ENCODE peak calls at places on chromosomes 16 and 17, in eight cellular contexts. C, H, Q, A, F, G, X and V are unnamed samples.

GRCh38 chr16:84176192-84177053 is 10.4 kb downstream of the TAF1C start:
- DNase-seq in X (no peak), C (no peak), Q (no peak), H (no peak), A (no peak), F (no peak), G (peak; percentile 50), V (no peak)

GRCh38 chr17:4436381-4436780 is 2.6 kb downstream of the SPNS3 start:
- DNase-seq in A (no peak), X (no peak), C (no peak), Q (no peak), H (no peak), F (no peak), G (no peak), V (no peak)

GRCh38 chr17:81991684-81992513 is 14.5 kb downstream of the ASPSCR1 start:
- DNase-seq in A (peak; percentile 81), Q (no peak), F (peak; percentile 5), X (no peak), C (peak; percentile 86), H (peak; percentile 80), G (peak; percentile 93), V (no peak)

GRCh38 chr16:83051451-83051850 is 424.7 kb downstream of the CDH13 start:
- DNase-seq in C (no peak), F (no peak), G (no peak), X (no peak), H (no peak), Q (no peak), A (no peak), V (no peak)

GRCh38 chr17:51260960-51261958 is 913 bp downstream of the UTP18 start:
- DNase-seq in F (peak; percentile 65), G (peak; percentile 66), X (peak; percentile 74), Q (peak; percentile 80), H (no peak), C (peak; percentile 72), A (peak; percentile 69), V (peak; percentile 85)

GRCh38 chr16:7805997-7806396 is 473.4 kb downstream of the RBFOX1 start:
- DNase-seq in Q (no peak), F (no peak), X (no peak), A (no peak), H (no peak), G (no peak), C (no peak), V (no peak)

GRCh38 chr16:16111639-16112038 is 111.7 kb downstream of the ABCC6 start:
- DNase-seq in H (no peak), G (no peak), Q (no peak), C (no peak), X (no peak), F (no peak), A (no peak), V (no peak)

GRCh38 chr16:25872369-25873070 is 180.8 kb downstream of the HS3ST4 start:
- DNase-seq in Q (no peak), A (no peak), G (no peak), F (no peak), C (no peak), X (no peak), H (no peak), V (no peak)

GRCh38 chr17:32492648-32493289 is 6.0 kb downstream of the CDK5R1 start:
- DNase-seq in F (no peak), C (no peak), G (no peak), H (no peak), X (no peak), A (no peak), Q (no peak), V (no peak)

GRCh38 chr16:67017451-67017750 is 11.5 kb upstream of the CBFB start:
- DNase-seq in G (no peak), Q (no peak), X (no peak), F (no peak), H (no peak), C (no peak), A (no peak), V (no peak)

GRCh38 chr17:20010099-20010863 is 1.1 kb downstream of the SPECC1 start:
- DNase-seq in C (peak; percentile 38), X (peak; percentile 65), A (peak; percentile 17), H (peak; percentile 44), G (peak; percentile 49), Q (peak; percentile 12), F (peak; percentile 74), V (no peak)

GRCh38 chr16:14538604-14539003 is 91.5 kb downstream of the PARN start:
- DNase-seq in A (no peak), F (no peak), G (no peak), Q (no peak), C (no peak), X (no peak), H (no peak), V (no peak)

GRCh38 chr17:81518785-81519283 is 6.2 kb upstream of the ACTG1 start:
- DNase-seq in H (no peak), Q (no peak), C (peak; percentile 52), X (no peak), F (peak; percentile 53), G (peak; percentile 38), A (no peak), V (peak; percentile 55)

GRCh38 chr17:72651988-72652387 is 440.5 kb downstream of the SLC39A11 start:
- DNase-seq in X (no peak), C (no peak), G (no peak), F (no peak), H (peak; percentile 12), Q (no peak), A (no peak), V (no peak)

GRCh38 chr17:34733351-34733750 is 154.0 kb downstream of the TMEM132E start:
- DNase-seq in X (no peak), F (no peak), A (no peak), G (no peak), Q (no peak), C (no peak), H (no peak), V (no peak)

GRCh38 chr17:55577011-55577586 is 65.8 kb upstream of the SMIM36 start:
- DNase-seq in X (no peak), G (peak; percentile 32), A (no peak), H (peak; percentile 62), C (no peak), Q (no peak), F (peak; percentile 31), V (no peak)

GRCh38 chr16:31334934-31335333 is 20.0 kb upstream of the ITGAX start:
- DNase-seq in Q (no peak), X (no peak), G (no peak), H (no peak), F (no peak), C (no peak), A (no peak), V (no peak)

GRCh38 chr16:67959520-67959919 is 8.9 kb downstream of the SLC12A4 start:
- DNase-seq in G (peak; percentile 84), H (no peak), Q (no peak), F (no peak), C (no peak), X (no peak), A (no peak), V (no peak)

GRCh38 chr16:3846595-3847091 is 33.9 kb downstream of the CREBBP start:
- DNase-seq in Q (no peak), C (no peak), F (no peak), H (no peak), A (no peak), X (no peak), G (no peak), V (no peak)

GRCh38 chr16:55047903-55048497 is 117.3 kb downstream of the IRX5 start:
- DNase-seq in X (no peak), H (no peak), G (no peak), C (no peak), Q (no peak), A (no peak), F (no peak), V (no peak)

GRCh38 chr17:36705651-36706436 is 104.5 kb downstream of the MRM1 start:
- DNase-seq in X (peak; percentile 24), H (peak; percentile 36), A (peak; percentile 48), G (peak; percentile 39), F (peak; percentile 35), Q (peak; percentile 48), C (peak; percentile 36), V (peak; percentile 53)

GRCh38 chr17:11601661-11602060 is 3.4 kb downstream of the DNAH9 start:
- DNase-seq in X (no peak), C (no peak), H (no peak), A (no peak), Q (no peak), G (no peak), F (no peak), V (no peak)

GRCh38 chr16:57196753-57197152 is 10.6 kb downstream of the RSPRY1 start:
- DNase-seq in Q (no peak), F (no peak), X (no peak), A (no peak), H (no peak), C (no peak), G (no peak), V (no peak)

GRCh38 chr16:57258226-57258909 is 13.3 kb downstream of the ARL2BP start:
- DNase-seq in A (no peak), Q (no peak), G (no peak), C (peak; percentile 10), H (no peak), X (no peak), F (no peak), V (no peak)

GRCh38 chr17:2982854-2983636 is 80.4 kb downstream of the OR1D5 start:
- DNase-seq in A (no peak), Q (no peak), F (no peak), C (no peak), H (peak; percentile 77), X (no peak), G (peak; percentile 91), V (no peak)

GRCh38 chr17:73338050-73338491 is 26.3 kb upstream of the CDC42EP4 start:
- DNase-seq in G (no peak), Q (no peak), X (no peak), F (no peak), H (no peak), A (no peak), C (no peak), V (no peak)

GRCh38 chr17:77086433-77087010 is 54.2 kb upstream of the SEC14L1 start:
- DNase-seq in F (peak; percentile 83), H (peak; percentile 62), C (peak; percentile 93), A (peak; percentile 82), G (peak; percentile 94), Q (peak; percentile 83), X (peak; percentile 68), V (peak; percentile 79)

GRCh38 chr16:84925092-84925772 is 86.1 kb downstream of the ZDHHC7 start:
- DNase-seq in H (no peak), A (no peak), X (peak; percentile 2), Q (peak; percentile 79), F (peak; percentile 36), C (peak; percentile 76), G (peak; percentile 73), V (peak; percentile 74)

GRCh38 chr16:71834291-71834690 is 11.5 kb upstream of the ATXN1L start:
- DNase-seq in X (no peak), A (no peak), F (no peak), C (no peak), Q (no peak), H (peak; percentile 51), G (no peak), V (no peak)

GRCh38 chr16:63617047-63617989 is 1504.5 kb downstream of the CDH11 start:
- DNase-seq in X (no peak), A (no peak), H (peak; percentile 36), G (no peak), C (peak; percentile 15), Q (no peak), F (no peak), V (no peak)

GRCh38 chr17:80119271-80119791 is 17.9 kb downstream of the GAA start:
- DNase-seq in H (no peak), G (no peak), C (no peak), Q (no peak), F (no peak), X (no peak), A (no peak), V (no peak)